ENCODE peak calls at places on chromosome 10, in six cellular contexts. E, T, K, L, D and X are unnamed samples.
A peak's percentile ranks its signal among the peaks of the same experiment; 100 is the strongest.

GRCh38 chr10:128867819-128868218 is 599.2 kb upstream of the MGMT start:
- DNase-seq in E (no peak), T (no peak), K (no peak), L (no peak), D (no peak), X (no peak)

GRCh38 chr10:100869399-100869798 is 43.4 kb upstream of the SLF2 start:
- DNase-seq in E (no peak), T (no peak), K (no peak), L (no peak), D (no peak), X (no peak)

GRCh38 chr10:7872041-7872442 is 53.7 kb downstream of the TAF3 start:
- DNase-seq in E (no peak), T (no peak), K (no peak), L (peak; percentile 30), D (no peak), X (peak; percentile 27)

GRCh38 chr10:78362406-78363022 is 328.9 kb downstream of the RPS24 start:
- DNase-seq in E (no peak), T (peak; percentile 26), K (no peak), L (no peak), D (peak; percentile 37), X (no peak)

GRCh38 chr10:96407560-96408069 is 48.8 kb upstream of the OPALIN start:
- DNase-seq in E (no peak), T (no peak), K (no peak), L (no peak), D (no peak), X (no peak)

GRCh38 chr10:86813101-86813500 is 56.7 kb downstream of the BMPR1A start:
- DNase-seq in E (no peak), T (no peak), K (no peak), L (peak; percentile 55), D (peak; percentile 31), X (peak; percentile 52)

GRCh38 chr10:62023289-62023688 is 121.8 kb downstream of the ARID5B start:
- DNase-seq in E (no peak), T (no peak), K (no peak), L (no peak), D (no peak), X (no peak)

GRCh38 chr10:91210435-91210834 is 10.0 kb upstream of the PCGF5 start:
- DNase-seq in E (no peak), T (no peak), K (no peak), L (no peak), D (peak; percentile 36), X (no peak)

GRCh38 chr10:62869958-62870357 is 53.8 kb upstream of the EGR2 start:
- DNase-seq in E (no peak), T (no peak), K (no peak), L (no peak), D (no peak), X (peak; percentile 25)

GRCh38 chr10:43998021-43998809 is 349.5 kb upstream of the ZNF32 start:
- DNase-seq in E (no peak), T (no peak), K (no peak), L (peak; percentile 4), D (no peak), X (peak; percentile 23)

GRCh38 chr10:36759111-36759805 is 366.1 kb upstream of the ANKRD30A start:
- DNase-seq in E (no peak), T (no peak), K (peak; percentile 69), L (peak; percentile 82), D (no peak), X (peak; percentile 85)

GRCh38 chr10:61606971-61607907 is 55.5 kb upstream of the CABCOCO1 start:
- DNase-seq in E (no peak), T (no peak), K (no peak), L (no peak), D (no peak), X (peak; percentile 42)

GRCh38 chr10:516766-517165 is 172.7 kb downstream of the DIP2C start:
- DNase-seq in E (no peak), T (no peak), K (no peak), L (no peak), D (no peak), X (no peak)

GRCh38 chr10:122244001-122244715 is 26.9 kb upstream of the BTBD16 start:
- DNase-seq in E (no peak), T (no peak), K (no peak), L (no peak), D (no peak), X (no peak)

GRCh38 chr10:113705344-113705878 is 25.7 kb downstream of the CASP7 start:
- DNase-seq in E (no peak), T (no peak), K (no peak), L (no peak), D (no peak), X (no peak)
- TF ChIP-seq CTCF in E (no peak), T (no peak), K (no peak), L (no peak), D (no peak), X (no peak)

DNA sequence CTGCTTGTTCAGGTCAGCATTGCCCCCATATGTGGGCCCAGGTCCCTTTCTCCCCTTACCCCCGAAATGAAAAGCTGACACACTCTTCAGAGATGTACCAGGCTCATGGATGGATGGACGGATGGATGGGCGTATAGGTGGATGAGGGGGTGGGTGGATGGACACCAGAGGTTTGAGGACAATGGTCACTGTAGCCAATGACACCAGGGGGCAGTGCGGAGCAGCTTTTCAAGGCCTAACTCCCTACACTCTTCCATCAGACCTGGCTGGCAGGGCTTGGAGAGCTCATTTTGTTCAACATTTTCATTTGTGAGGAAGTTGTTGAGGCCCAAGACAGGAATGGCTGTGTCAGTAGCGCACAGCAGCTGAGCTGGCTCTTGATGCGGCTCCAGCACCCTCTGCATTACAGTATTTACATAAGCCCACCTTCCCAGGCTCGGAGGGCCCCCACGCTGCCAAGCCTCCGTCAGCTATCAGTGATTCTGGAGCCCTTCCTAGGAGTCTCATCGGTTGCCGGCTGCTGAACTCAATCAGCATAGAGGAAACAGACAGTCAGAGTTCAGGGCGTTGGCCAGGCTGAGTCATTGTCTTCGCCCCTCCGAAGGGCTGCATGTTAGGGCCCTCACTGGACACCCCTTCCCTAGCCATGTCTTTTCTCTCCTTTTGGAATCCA is 11.6 kb upstream of the FFAR4 start:
- DNase-seq in E (peak; percentile 68), T (peak; percentile 69), K (no peak), L (peak; percentile 37), D (peak; percentile 85), X (peak; percentile 64)
- TF ChIP-seq CTCF in E (peak; percentile 61), T (peak; percentile 73), K (peak; percentile 66), L (peak; percentile 81), D (peak; percentile 67), X (peak; percentile 80)

GRCh38 chr10:23343591-23344225 is 889 bp downstream of the C10orf67 start:
- DNase-seq in E (peak; percentile 8), T (peak; percentile 70), K (no peak), L (peak; percentile 30), D (peak; percentile 29), X (peak; percentile 40)
- TF ChIP-seq CTCF in E (no peak), T (no peak), K (no peak), L (no peak), D (no peak), X (no peak)

GRCh38 chr10:130686680-130687300 is 550.6 kb downstream of the GLRX3 start:
- DNase-seq in E (no peak), T (no peak), K (no peak), L (no peak), D (peak; percentile 49), X (no peak)
- TF ChIP-seq CTCF in E (peak; percentile 55), T (peak; percentile 47), K (no peak), L (no peak), D (peak; percentile 55), X (no peak)

GRCh38 chr10:132371641-132372081 is 25.3 kb upstream of the PWWP2B start:
- DNase-seq in E (no peak), T (no peak), K (no peak), L (no peak), D (no peak), X (no peak)
- TF ChIP-seq CTCF in E (no peak), T (no peak), K (peak; percentile 47), L (peak; percentile 52), D (no peak), X (peak; percentile 39)

GRCh38 chr10:133388973-133389818 is 4.8 kb upstream of the MTG1 start:
- DNase-seq in E (no peak), T (no peak), K (no peak), L (no peak), D (no peak), X (no peak)
- TF ChIP-seq CTCF in E (no peak), T (no peak), K (no peak), L (no peak), D (no peak), X (no peak)

GRCh38 chr10:34249634-34250033 is 565.5 kb downstream of the PARD3 start:
- DNase-seq in E (no peak), T (no peak), K (no peak), L (no peak), D (no peak), X (no peak)
- TF ChIP-seq CTCF in E (no peak), T (no peak), K (no peak), L (no peak), D (no peak), X (no peak)

DNA sequence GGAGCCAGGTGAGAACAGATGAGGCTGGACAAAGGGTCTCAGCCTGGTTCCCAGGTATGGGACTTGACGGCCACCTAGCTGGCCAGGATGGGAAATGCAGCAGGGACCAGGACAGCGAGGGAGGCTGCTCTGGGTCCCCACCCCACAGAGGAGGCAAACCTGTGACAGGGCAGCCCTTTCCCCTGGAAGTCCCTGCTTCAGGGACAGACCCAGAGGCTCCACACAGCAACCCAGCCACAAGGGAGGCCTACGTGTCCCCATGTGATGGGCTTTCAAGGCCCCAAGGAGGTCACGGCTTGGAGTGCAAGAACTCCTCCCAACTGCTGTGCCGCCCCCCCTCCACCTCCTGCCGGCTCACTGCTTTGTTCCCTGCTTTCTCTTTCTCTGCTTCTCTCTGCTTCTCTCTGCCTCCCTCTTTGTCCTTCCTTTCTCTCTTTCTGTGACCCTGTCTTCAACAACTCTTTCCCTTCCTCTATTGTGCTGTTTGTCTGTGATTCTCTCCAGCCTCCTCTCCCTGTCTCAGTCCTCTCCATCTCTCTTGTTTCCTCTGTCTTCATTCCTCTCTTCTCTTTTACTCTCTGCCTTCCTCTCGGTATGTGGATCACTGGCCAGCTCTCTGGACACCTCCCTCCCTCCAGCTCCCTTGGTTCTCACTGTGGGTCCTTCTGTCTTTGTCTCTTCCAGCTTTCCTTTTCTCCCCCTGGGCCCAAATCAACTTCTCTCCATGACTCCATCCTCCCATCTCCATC is 9.6 kb upstream of the EIF5AL1 start:
- DNase-seq in E (no peak), T (no peak), K (no peak), L (no peak), D (peak; percentile 13), X (no peak)
- TF ChIP-seq CTCF in E (peak; percentile 43), T (peak; percentile 58), K (peak; percentile 39), L (peak; percentile 52), D (no peak), X (peak; percentile 32)